ENCODE peak calls at places on chromosome 12, in seven cellular contexts. One of them, this sample, is unnamed.

GRCh38 chr12:81086342-81086741 is 8.5 kb downstream of the ACSS3 start:
- DNase-seq in RWPE1: no peak
- DNase-seq in HepG2: peak; percentile 89
- DNase-seq in left lung: no peak
- DNase-seq in T-cell: no peak
- DNase-seq in Right ventricle myocardium inferior: no peak
- DNase-seq in transverse colon: no peak
- DNase-seq in this sample: peak; percentile 28

GRCh38 chr12:1808798-1809480 is 11.4 kb upstream of the LRTM2 start:
- DNase-seq in transverse colon: no peak
- DNase-seq in left lung: peak; percentile 22
- DNase-seq in T-cell: no peak
- DNase-seq in Right ventricle myocardium inferior: no peak
- DNase-seq in HepG2: no peak
- DNase-seq in RWPE1: no peak
- DNase-seq in this sample: no peak

GRCh38 chr12:76720068-76720467 is 43.8 kb upstream of the ZDHHC17 start:
- DNase-seq in left lung: no peak
- DNase-seq in Right ventricle myocardium inferior: no peak
- DNase-seq in RWPE1: no peak
- DNase-seq in transverse colon: no peak
- DNase-seq in T-cell: no peak
- DNase-seq in HepG2: no peak
- DNase-seq in this sample: no peak

GRCh38 chr12:79934309-79935020 is 432 bp downstream of the PPP1R12A start:
- DNase-seq in T-cell: peak; percentile 14
- DNase-seq in transverse colon: no peak
- DNase-seq in HepG2: peak; percentile 17
- DNase-seq in left lung: peak; percentile 64
- DNase-seq in Right ventricle myocardium inferior: peak; percentile 86
- DNase-seq in RWPE1: peak; percentile 24
- DNase-seq in this sample: peak; percentile 74

GRCh38 chr12:79424109-79424721 is 266.5 kb downstream of the PAWR start:
- DNase-seq in Right ventricle myocardium inferior: no peak
- DNase-seq in T-cell: no peak
- DNase-seq in HepG2: peak; percentile 91
- DNase-seq in transverse colon: no peak
- DNase-seq in left lung: no peak
- DNase-seq in RWPE1: peak; percentile 52
- DNase-seq in this sample: peak; percentile 37

GRCh38 chr12:13061377-13061776 is 17.2 kb downstream of the FAM234B start:
- DNase-seq in RWPE1: no peak
- DNase-seq in T-cell: no peak
- DNase-seq in Right ventricle myocardium inferior: no peak
- DNase-seq in left lung: no peak
- DNase-seq in HepG2: no peak
- DNase-seq in transverse colon: no peak
- DNase-seq in this sample: no peak

GRCh38 chr12:1933342-1933992 is 15.0 kb upstream of the CACNA2D4 start:
- DNase-seq in HepG2: no peak
- DNase-seq in RWPE1: no peak
- DNase-seq in transverse colon: no peak
- DNase-seq in left lung: no peak
- DNase-seq in T-cell: no peak
- DNase-seq in Right ventricle myocardium inferior: no peak
- DNase-seq in this sample: no peak

GRCh38 chr12:49293056-49293956 is 1.6 kb upstream of the PRPH start:
- DNase-seq in left lung: no peak
- DNase-seq in RWPE1: no peak
- DNase-seq in T-cell: no peak
- DNase-seq in HepG2: no peak
- DNase-seq in Right ventricle myocardium inferior: no peak
- DNase-seq in transverse colon: no peak
- DNase-seq in this sample: no peak

GRCh38 chr12:76789335-76790050 is 25.6 kb downstream of the ZDHHC17 start:
- DNase-seq in T-cell: no peak
- DNase-seq in HepG2: no peak
- DNase-seq in left lung: no peak
- DNase-seq in Right ventricle myocardium inferior: no peak
- DNase-seq in transverse colon: no peak
- DNase-seq in RWPE1: no peak
- DNase-seq in this sample: no peak

GRCh38 chr12:116547955-116548471 is 11.2 kb upstream of the MAP1LC3B2 start:
- DNase-seq in T-cell: no peak
- DNase-seq in transverse colon: no peak
- DNase-seq in left lung: no peak
- DNase-seq in Right ventricle myocardium inferior: no peak
- DNase-seq in HepG2: no peak
- DNase-seq in RWPE1: no peak
- DNase-seq in this sample: no peak

GRCh38 chr12:48969847-48970701 is 1.5 kb downstream of the WNT10B start:
- DNase-seq in T-cell: no peak
- DNase-seq in Right ventricle myocardium inferior: no peak
- DNase-seq in left lung: no peak
- DNase-seq in HepG2: no peak
- DNase-seq in RWPE1: no peak
- DNase-seq in transverse colon: no peak
- DNase-seq in this sample: peak; percentile 69

GRCh38 chr12:26863515-26863914 is 30.5 kb upstream of the ITPR2 start:
- DNase-seq in RWPE1: no peak
- DNase-seq in left lung: no peak
- DNase-seq in T-cell: no peak
- DNase-seq in Right ventricle myocardium inferior: no peak
- DNase-seq in HepG2: no peak
- DNase-seq in transverse colon: no peak
- DNase-seq in this sample: no peak

GRCh38 chr12:65643595-65644386 is 180.5 kb upstream of the HMGA2 start:
- DNase-seq in left lung: no peak
- DNase-seq in T-cell: no peak
- DNase-seq in Right ventricle myocardium inferior: no peak
- DNase-seq in HepG2: no peak
- DNase-seq in transverse colon: no peak
- DNase-seq in RWPE1: no peak
- DNase-seq in this sample: no peak

GRCh38 chr12:49706351-49707126 is 666 bp downstream of the FMNL3 start:
- DNase-seq in transverse colon: peak; percentile 18
- DNase-seq in Right ventricle myocardium inferior: peak; percentile 73
- DNase-seq in RWPE1: peak; percentile 38
- DNase-seq in T-cell: no peak
- DNase-seq in HepG2: no peak
- DNase-seq in left lung: peak; percentile 43
- DNase-seq in this sample: peak; percentile 42

GRCh38 chr12:124592481-124593160 is 25.2 kb upstream of the NCOR2 start:
- DNase-seq in left lung: peak; percentile 56
- DNase-seq in HepG2: no peak
- DNase-seq in RWPE1: no peak
- DNase-seq in T-cell: no peak
- DNase-seq in Right ventricle myocardium inferior: peak; percentile 54
- DNase-seq in transverse colon: peak; percentile 35
- DNase-seq in this sample: no peak

GRCh38 chr12:958449-959123 is 9.1 kb upstream of the RAD52 start:
- DNase-seq in left lung: no peak
- DNase-seq in RWPE1: no peak
- DNase-seq in transverse colon: no peak
- DNase-seq in HepG2: no peak
- DNase-seq in Right ventricle myocardium inferior: no peak
- DNase-seq in T-cell: no peak
- DNase-seq in this sample: no peak

GRCh38 chr12:94867066-94867855 is 136.2 kb downstream of the NDUFA12 start:
- DNase-seq in RWPE1: no peak
- DNase-seq in left lung: no peak
- DNase-seq in Right ventricle myocardium inferior: no peak
- DNase-seq in T-cell: no peak
- DNase-seq in transverse colon: no peak
- DNase-seq in HepG2: no peak
- DNase-seq in this sample: no peak

GRCh38 chr12:20272171-20272570 is 96.2 kb upstream of the PDE3A start:
- DNase-seq in T-cell: no peak
- DNase-seq in HepG2: no peak
- DNase-seq in transverse colon: no peak
- DNase-seq in RWPE1: no peak
- DNase-seq in Right ventricle myocardium inferior: peak; percentile 41
- DNase-seq in left lung: no peak
- DNase-seq in this sample: no peak

GRCh38 chr12:57619434-57620244 is 8.4 kb downstream of the ARHGEF25 start:
- DNase-seq in Right ventricle myocardium inferior: no peak
- DNase-seq in RWPE1: no peak
- DNase-seq in left lung: no peak
- DNase-seq in transverse colon: no peak
- DNase-seq in T-cell: no peak
- DNase-seq in HepG2: no peak
- DNase-seq in this sample: peak; percentile 60

GRCh38 chr12:4506870-4507269 is 31.8 kb upstream of the RAD51AP1 start:
- DNase-seq in T-cell: no peak
- DNase-seq in HepG2: no peak
- DNase-seq in transverse colon: no peak
- DNase-seq in left lung: no peak
- DNase-seq in RWPE1: no peak
- DNase-seq in Right ventricle myocardium inferior: no peak
- DNase-seq in this sample: no peak

GRCh38 chr12:6182279-6182898 is 17.8 kb upstream of the CD9 start:
- DNase-seq in transverse colon: peak; percentile 64
- DNase-seq in T-cell: no peak
- DNase-seq in HepG2: peak; percentile 75
- DNase-seq in left lung: peak; percentile 79
- DNase-seq in RWPE1: peak; percentile 52
- DNase-seq in Right ventricle myocardium inferior: no peak
- DNase-seq in this sample: peak; percentile 78

GRCh38 chr12:53145383-53145782 is 35.1 kb upstream of the ZNF740 start:
- DNase-seq in transverse colon: no peak
- DNase-seq in Right ventricle myocardium inferior: no peak
- DNase-seq in HepG2: peak; percentile 84
- DNase-seq in T-cell: no peak
- DNase-seq in RWPE1: no peak
- DNase-seq in left lung: no peak
- DNase-seq in this sample: peak; percentile 62

GRCh38 chr12:107515446-107515958 is 170.1 kb upstream of the PWP1 start:
- DNase-seq in Right ventricle myocardium inferior: peak; percentile 62
- DNase-seq in HepG2: no peak
- DNase-seq in transverse colon: no peak
- DNase-seq in T-cell: no peak
- DNase-seq in left lung: peak; percentile 63
- DNase-seq in RWPE1: peak; percentile 95
- DNase-seq in this sample: peak; percentile 50

GRCh38 chr12:132403636-132404434 is 74.4 kb upstream of the GALNT9 start:
- DNase-seq in HepG2: no peak
- DNase-seq in left lung: no peak
- DNase-seq in RWPE1: no peak
- DNase-seq in transverse colon: no peak
- DNase-seq in Right ventricle myocardium inferior: peak; percentile 44
- DNase-seq in T-cell: no peak
- DNase-seq in this sample: no peak